ENCODE peak calls at places on chromosomes 3 and 15, in seven cellular contexts. D is effector memory CD4-positive, alpha-beta T cell; G is uterus; U is neural progenitor cell; R is body of pancreas; H is CD4-positive, alpha-beta memory T cell; O is left lung. L is an unnamed sample. For H3K4me1 and H3K36me3, the result is how much of the 10 kb centered on the place peaks cover.

GRCh38 chr3:9951962-9952805 is at the start of gene PRRT3:
- DNase-seq in D (peak), G (peak), U (peak), R (peak), H (peak), O (no peak), L (peak)

GRCh38 chr15:29522373-29523276 is 253.0 kb upstream of the NSMCE3 start:
- DNase-seq in D (no peak), G (no peak), U (no peak), R (no peak), H (no peak), O (no peak), L (no peak)

GRCh38 chr3:5613580-5613979 is 426.1 kb downstream of the EDEM1 start:
- DNase-seq in D (no peak), G (no peak), U (no peak), R (no peak), H (no peak), O (no peak), L (no peak)

GRCh38 chr3:134535186-134535974 is 49.5 kb downstream of the CEP63 start:
- DNase-seq in D (no peak), G (no peak), U (no peak), R (no peak), H (no peak), O (no peak), L (no peak)

GRCh38 chr3:4343258-4343657 is 40.1 kb downstream of the SETMAR start:
- DNase-seq in D (no peak), G (no peak), U (no peak), R (no peak), H (no peak), O (no peak), L (no peak)

GRCh38 chr3:11154953-11155325 is 646 bp downstream of the HRH1 start:
- DNase-seq in D (no peak), G (peak), U (peak), R (no peak), H (no peak), O (no peak), L (no peak)

GRCh38 chr15:47293763-47294162 is 423.5 kb upstream of the SEMA6D start:
- DNase-seq in D (no peak), G (peak), U (peak), R (peak), H (no peak), O (peak), L (no peak)

GRCh38 chr3:176699307-176699706 is 498.0 kb downstream of the TBL1XR1 start:
- DNase-seq in D (no peak), G (no peak), U (no peak), R (no peak), H (no peak), O (no peak), L (no peak)

GRCh38 chr3:123656691-123657090 is 71.8 kb upstream of the HACD2 start:
- DNase-seq in D (no peak), G (no peak), U (peak), R (no peak), H (no peak), O (no peak), L (no peak)
- H3K4me1 ChIP-seq in D (under half), G (half or more), U (under half), R (under half), H (under half), O (half or more), L (half or more)

GRCh38 chr15:57545995-57546394 is 45.7 kb upstream of the MYZAP start:
- DNase-seq in D (no peak), G (no peak), U (no peak), R (no peak), H (no peak), O (no peak), L (no peak)
- H3K36me3 ChIP-seq in D (under half), G (under half), U (under half), R (under half), H (under half), O (under half), L (under half)

DNA sequence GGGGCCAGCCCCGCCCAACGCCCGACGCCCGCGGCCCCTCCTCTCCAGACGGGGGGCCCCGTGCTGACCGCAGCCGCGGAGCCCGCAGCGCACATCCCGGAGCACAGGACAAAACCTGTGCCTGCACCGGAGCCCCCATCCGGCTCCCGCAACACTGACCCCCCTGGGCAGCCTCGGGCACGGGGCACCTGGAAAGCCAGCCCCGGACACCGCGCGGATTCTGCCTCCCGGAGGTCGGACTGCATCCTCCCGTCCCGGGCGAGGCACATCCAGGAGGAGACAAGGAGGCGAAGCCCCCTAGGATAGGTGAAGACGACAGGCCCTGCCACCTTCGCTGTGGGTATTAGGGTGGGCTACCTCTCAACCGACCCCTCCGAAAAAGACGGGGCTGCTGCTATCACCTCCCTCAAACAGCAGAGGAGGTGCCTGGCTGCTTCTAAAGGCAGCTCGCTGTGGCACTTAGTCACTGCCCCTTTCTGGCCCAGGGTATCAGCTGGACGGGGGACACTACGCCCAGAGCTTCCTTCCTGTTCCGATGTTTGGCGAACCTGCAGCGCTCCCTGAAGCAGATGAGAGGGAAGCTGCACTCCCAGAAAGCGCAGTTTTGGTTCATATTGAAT is 10.6 kb downstream of the XXYLT1 start:
- DNase-seq in D (peak), G (no peak), U (peak), R (peak), H (no peak), O (peak), L (no peak)
- H3K27ac ChIP-seq in D (peak), G (peak), U (no peak), R (peak), H (peak), O (peak), L (peak)

DNA sequence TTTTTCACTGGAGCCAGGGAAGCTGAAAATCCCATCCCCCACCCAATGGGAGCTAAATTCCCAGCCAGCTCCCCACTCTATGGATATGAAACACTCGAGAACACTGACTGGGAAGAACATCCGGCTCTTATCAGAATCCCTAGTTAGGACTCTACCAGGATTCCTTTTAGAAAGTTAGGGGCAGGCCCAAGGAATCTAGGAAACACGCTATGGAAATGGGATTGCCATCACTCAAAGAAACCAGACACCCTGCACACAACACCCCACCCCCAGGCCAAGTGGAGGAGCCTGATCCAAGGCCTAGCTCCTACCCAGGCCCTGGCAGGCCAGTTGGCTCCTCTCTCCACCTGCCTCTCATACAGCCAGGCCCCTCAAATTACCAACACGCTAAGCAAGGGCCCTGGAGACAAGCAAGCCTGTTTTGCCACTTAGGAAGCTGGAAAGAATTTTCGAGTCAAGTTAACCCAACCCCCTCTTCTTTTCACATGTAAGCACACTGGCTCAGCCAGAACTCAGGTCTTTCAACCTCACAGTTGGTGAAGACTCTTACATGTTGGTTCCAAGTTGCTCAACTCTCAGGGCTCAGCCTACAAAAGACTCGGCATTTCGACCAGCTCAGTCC is 75.5 kb downstream of the RBPMS2 start:
- DNase-seq in D (no peak), G (no peak), U (peak), R (peak), H (no peak), O (peak), L (no peak)
- H3K4me1 ChIP-seq in D (under half), G (under half), U (half or more), R (half or more), H (half or more), O (half or more), L (under half)

DNA sequence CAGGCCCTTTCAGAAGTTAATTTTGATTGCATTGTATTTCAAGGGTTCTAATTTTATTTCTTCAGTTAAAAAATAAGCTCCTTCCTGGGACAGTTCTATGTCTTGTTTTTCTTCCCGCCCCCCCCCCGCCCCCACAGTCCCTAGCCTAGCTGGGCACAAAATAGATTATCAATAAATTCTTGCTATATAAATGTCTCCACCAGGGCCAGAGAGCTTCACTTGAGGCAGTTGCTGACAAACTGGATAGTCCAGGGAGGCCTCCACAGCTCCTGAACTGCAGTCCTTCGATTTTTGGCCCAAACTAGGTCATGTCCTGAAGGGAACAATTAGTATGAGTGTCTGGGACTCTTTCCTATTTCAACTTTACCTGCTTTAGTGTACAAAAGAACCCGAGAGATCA is 9.9 kb upstream of the CSPG5 start:
- DNase-seq in D (no peak), G (no peak), U (no peak), R (no peak), H (no peak), O (no peak), L (no peak)
- H3K36me3 ChIP-seq in D (under half), G (under half), U (under half), R (under half), H (under half), O (under half), L (under half)

DNA sequence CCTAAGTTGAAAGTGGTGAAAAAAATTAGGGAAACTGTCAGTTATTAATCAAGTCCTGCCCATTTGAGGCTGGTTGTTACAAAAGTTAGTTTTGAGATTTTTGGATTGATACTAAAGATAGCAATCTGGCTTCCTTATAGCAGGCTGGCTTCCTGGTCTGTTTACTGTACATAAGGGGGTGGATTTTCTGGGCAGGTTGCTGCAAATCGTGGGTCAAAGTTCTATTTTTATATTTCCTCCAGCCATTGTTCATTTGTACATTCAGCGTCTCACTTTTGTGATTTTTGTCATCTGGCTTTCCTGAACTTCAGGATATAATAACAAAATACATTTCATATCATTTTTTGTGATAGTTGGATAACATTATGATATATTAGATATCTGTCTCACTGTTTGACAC is 49.5 kb downstream of the CLDN1 start:
- DNase-seq in D (no peak), G (no peak), U (no peak), R (no peak), H (no peak), O (no peak), L (no peak)
- H3K27ac ChIP-seq in D (no peak), G (no peak), U (no peak), R (no peak), H (no peak), O (no peak), L (no peak)

DNA sequence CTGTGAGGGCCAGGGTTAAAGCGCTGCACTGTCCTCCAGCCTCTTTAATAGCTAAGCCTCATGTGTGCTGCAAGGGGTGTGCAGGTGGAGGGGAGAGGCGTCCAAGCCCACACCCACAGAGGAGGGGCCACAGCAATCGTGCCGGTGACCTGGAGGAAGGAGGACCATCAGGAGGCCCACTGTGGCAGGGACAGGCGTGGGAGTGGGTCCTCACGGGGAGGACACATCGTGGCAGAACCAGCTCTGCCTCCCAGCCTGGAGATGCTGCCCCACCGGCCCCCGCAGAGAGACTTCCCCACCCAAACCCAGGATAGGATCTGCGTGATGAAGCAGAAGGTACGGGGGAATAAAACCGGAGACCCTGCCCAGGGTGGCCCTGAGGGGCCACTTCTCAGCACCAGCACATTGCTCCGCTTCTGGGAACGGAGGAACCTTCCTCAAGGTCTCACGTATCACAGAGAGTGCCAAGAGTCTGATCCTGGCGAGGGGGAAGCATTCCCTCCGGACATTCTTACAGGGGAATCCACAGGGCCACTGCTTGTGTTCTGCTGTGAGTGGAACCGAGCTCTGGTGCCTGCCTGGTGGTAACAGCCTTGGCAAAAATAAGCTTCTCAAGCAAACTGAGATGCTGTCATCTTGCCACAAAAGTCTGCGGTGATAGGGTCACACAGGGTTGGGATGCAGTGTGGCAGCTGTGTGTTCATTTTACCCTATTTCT is 199.8 kb downstream of the XXYLT1 start:
- DNase-seq in D (no peak), G (no peak), U (no peak), R (no peak), H (no peak), O (peak), L (no peak)
- H3K4me1 ChIP-seq in D (under half), G (under half), U (under half), R (under half), H (under half), O (under half), L (under half)

GRCh38 chr3:152460936-152461335 is 192.2 kb downstream of the MBNL1 start:
- DNase-seq in D (no peak), G (no peak), U (peak), R (no peak), H (no peak), O (no peak), L (no peak)

GRCh38 chr3:152459572-152459971 is 190.8 kb downstream of the MBNL1 start:
- DNase-seq in D (no peak), G (no peak), U (no peak), R (no peak), H (no peak), O (no peak), L (no peak)

GRCh38 chr3:152458725-152459515 is 190.2 kb downstream of the MBNL1 start:
- DNase-seq in D (no peak), G (no peak), U (no peak), R (no peak), H (no peak), O (no peak), L (no peak)

GRCh38 chr3:152458023-152458724 is 189.4 kb downstream of the MBNL1 start:
- DNase-seq in D (no peak), G (no peak), U (no peak), R (no peak), H (no peak), O (no peak), L (no peak)

GRCh38 chr3:152461460-152461859 is 192.7 kb downstream of the MBNL1 start:
- DNase-seq in D (no peak), G (no peak), U (no peak), R (no peak), H (no peak), O (no peak), L (no peak)
- H3K36me3 ChIP-seq in D (half or more), G (under half), U (under half), R (under half), H (half or more), O (under half), L (half or more)

L was measured in Peyer's patch.